ENCODE peak calls at places on chromosomes 2 and 18, in four cellular contexts. One of them, this sample, is unnamed.

GRCh38 chr2:84940088-84940470 is 30.9 kb upstream of the KCMF1 start:
- DNase-seq in right cardiac atrium: no peak
- DNase-seq in right lobe of liver: no peak
- DNase-seq in pancreas: no peak
- DNase-seq in this sample: no peak

GRCh38 chr2:146879882-146880281 is 964.9 kb upstream of the ACVR2A start:
- DNase-seq in right cardiac atrium: no peak
- DNase-seq in right lobe of liver: no peak
- DNase-seq in pancreas: no peak
- DNase-seq in this sample: no peak

GRCh38 chr2:694174-694573 is 17.0 kb upstream of the TMEM18 start:
- DNase-seq in right cardiac atrium: no peak
- DNase-seq in right lobe of liver: no peak
- DNase-seq in pancreas: no peak
- DNase-seq in this sample: no peak

GRCh38 chr2:12928197-12928596 is 211.5 kb downstream of the TRIB2 start:
- DNase-seq in right cardiac atrium: no peak
- DNase-seq in right lobe of liver: no peak
- DNase-seq in pancreas: no peak
- DNase-seq in this sample: no peak

GRCh38 chr2:73291093-73291460 is 2.3 kb downstream of the EGR4 start:
- DNase-seq in right cardiac atrium: peak
- DNase-seq in right lobe of liver: peak
- DNase-seq in pancreas: no peak
- DNase-seq in this sample: no peak

GRCh38 chr2:9800975-9801723 is 42.1 kb upstream of the TAF1B start:
- DNase-seq in right cardiac atrium: peak
- DNase-seq in right lobe of liver: peak
- DNase-seq in pancreas: no peak
- DNase-seq in this sample: peak

GRCh38 chr18:9721893-9722515 is 13.9 kb downstream of the RAB31 start:
- DNase-seq in right cardiac atrium: no peak
- DNase-seq in right lobe of liver: no peak
- DNase-seq in pancreas: no peak
- DNase-seq in this sample: no peak

GRCh38 chr2:48440103-48440390 is 89.9 kb upstream of the STON1 start:
- DNase-seq in right cardiac atrium: no peak
- DNase-seq in right lobe of liver: no peak
- DNase-seq in pancreas: no peak
- DNase-seq in this sample: no peak

GRCh38 chr2:75707901-75708300 is 2.8 kb downstream of the GCFC2 start:
- DNase-seq in right cardiac atrium: no peak
- DNase-seq in right lobe of liver: no peak
- DNase-seq in pancreas: no peak
- DNase-seq in this sample: no peak

GRCh38 chr2:135944625-135945024 is 40.8 kb downstream of the DARS1 start:
- DNase-seq in right cardiac atrium: no peak
- DNase-seq in right lobe of liver: no peak
- DNase-seq in pancreas: no peak
- DNase-seq in this sample: no peak

GRCh38 chr2:158113896-158114295 is 12.2 kb downstream of the UPP2 start:
- DNase-seq in right cardiac atrium: no peak
- DNase-seq in right lobe of liver: no peak
- DNase-seq in pancreas: no peak
- DNase-seq in this sample: no peak

GRCh38 chr2:232339121-232340081 is 39.1 kb upstream of the ALPP start:
- DNase-seq in right cardiac atrium: no peak
- DNase-seq in right lobe of liver: peak
- DNase-seq in pancreas: no peak
- DNase-seq in this sample: no peak

GRCh38 chr2:209579236-209579749 is 155.4 kb downstream of the MAP2 start:
- DNase-seq in right cardiac atrium: peak
- DNase-seq in right lobe of liver: no peak
- DNase-seq in pancreas: no peak
- DNase-seq in this sample: no peak

GRCh38 chr18:54717673-54718435 is 110.4 kb upstream of the RAB27B start:
- DNase-seq in right cardiac atrium: no peak
- DNase-seq in right lobe of liver: no peak
- DNase-seq in pancreas: no peak
- DNase-seq in this sample: no peak

GRCh38 chr2:45267062-45267702 is 257.9 kb upstream of the SIX2 start:
- DNase-seq in right cardiac atrium: no peak
- DNase-seq in right lobe of liver: no peak
- DNase-seq in pancreas: no peak
- DNase-seq in this sample: no peak

GRCh38 chr18:2050702-2051201 is 520.6 kb downstream of the METTL4 start:
- DNase-seq in right cardiac atrium: no peak
- DNase-seq in right lobe of liver: no peak
- DNase-seq in pancreas: no peak
- DNase-seq in this sample: no peak

GRCh38 chr2:136248242-136248641 is 130.3 kb upstream of the CXCR4 start:
- DNase-seq in right cardiac atrium: no peak
- DNase-seq in right lobe of liver: no peak
- DNase-seq in pancreas: no peak
- DNase-seq in this sample: no peak

GRCh38 chr2:237752761-237753165 is 45.8 kb upstream of the RBM44 start:
- DNase-seq in right cardiac atrium: no peak
- DNase-seq in right lobe of liver: no peak
- DNase-seq in pancreas: no peak
- DNase-seq in this sample: no peak

GRCh38 chr2:201260302-201260800 is at the start of gene CASP8:
- DNase-seq in right cardiac atrium: no peak
- DNase-seq in right lobe of liver: no peak
- DNase-seq in pancreas: no peak
- DNase-seq in this sample: peak

GRCh38 chr18:2881490-2882195 is 34.8 kb downstream of the EMILIN2 start:
- DNase-seq in right cardiac atrium: peak
- DNase-seq in right lobe of liver: no peak
- DNase-seq in pancreas: no peak
- DNase-seq in this sample: peak

GRCh38 chr18:79540161-79540913 is 139.3 kb upstream of the CTDP1 start:
- DNase-seq in right cardiac atrium: no peak
- DNase-seq in right lobe of liver: peak
- DNase-seq in pancreas: no peak
- DNase-seq in this sample: no peak

GRCh38 chr2:26363323-26363722 is 16.7 kb upstream of the ADGRF3 start:
- DNase-seq in right cardiac atrium: no peak
- DNase-seq in right lobe of liver: no peak
- DNase-seq in pancreas: no peak
- DNase-seq in this sample: no peak

GRCh38 chr2:121218386-121218938 is 66.5 kb downstream of the TFCP2L1 start:
- DNase-seq in right cardiac atrium: no peak
- DNase-seq in right lobe of liver: no peak
- DNase-seq in pancreas: no peak
- DNase-seq in this sample: no peak

GRCh38 chr2:28052691-28053090 is 162.2 kb downstream of the BABAM2 start:
- DNase-seq in right cardiac atrium: no peak
- DNase-seq in right lobe of liver: no peak
- DNase-seq in pancreas: no peak
- DNase-seq in this sample: no peak

GRCh38 chr2:9658972-9659371 is 28.2 kb upstream of the YWHAQ start:
- DNase-seq in right cardiac atrium: no peak
- DNase-seq in right lobe of liver: no peak
- DNase-seq in pancreas: no peak
- DNase-seq in this sample: no peak

GRCh38 chr2:118489712-118490255 is 357.7 kb downstream of the EN1 start:
- DNase-seq in right cardiac atrium: no peak
- DNase-seq in right lobe of liver: no peak
- DNase-seq in pancreas: no peak
- DNase-seq in this sample: no peak

GRCh38 chr2:1132328-1132964 is 181.8 kb downstream of the SNTG2 start:
- DNase-seq in right cardiac atrium: no peak
- DNase-seq in right lobe of liver: no peak
- DNase-seq in pancreas: no peak
- DNase-seq in this sample: no peak

GRCh38 chr18:38497281-38497680 is 931.7 kb upstream of the CELF4 start:
- DNase-seq in right cardiac atrium: no peak
- DNase-seq in right lobe of liver: no peak
- DNase-seq in pancreas: no peak
- DNase-seq in this sample: no peak

GRCh38 chr2:3051266-3051665 is 326.4 kb downstream of the EIPR1 start:
- DNase-seq in right cardiac atrium: no peak
- DNase-seq in right lobe of liver: no peak
- DNase-seq in pancreas: no peak
- DNase-seq in this sample: no peak

GRCh38 chr18:63317982-63318881 is 1.3 kb downstream of the BCL2 start:
- DNase-seq in right cardiac atrium: peak
- DNase-seq in right lobe of liver: peak
- DNase-seq in pancreas: peak
- DNase-seq in this sample: peak

GRCh38 chr2:237541242-237541641 is 25.1 kb upstream of the PRLH start:
- DNase-seq in right cardiac atrium: no peak
- DNase-seq in right lobe of liver: peak
- DNase-seq in pancreas: no peak
- DNase-seq in this sample: no peak

GRCh38 chr2:201261471-201261870 is 1.1 kb downstream of the CASP8 start:
- DNase-seq in right cardiac atrium: no peak
- DNase-seq in right lobe of liver: no peak
- DNase-seq in pancreas: no peak
- DNase-seq in this sample: peak

GRCh38 chr2:234335676-234336228 is 161.1 kb downstream of the ARL4C start:
- DNase-seq in right cardiac atrium: peak
- DNase-seq in right lobe of liver: peak
- DNase-seq in pancreas: peak
- DNase-seq in this sample: peak

GRCh38 chr18:23828426-23828825 is 139.2 kb downstream of the LAMA3 start:
- DNase-seq in right cardiac atrium: no peak
- DNase-seq in right lobe of liver: no peak
- DNase-seq in pancreas: no peak
- DNase-seq in this sample: no peak

GRCh38 chr18:24075731-24076130 is 61.2 kb downstream of the TTC39C start:
- DNase-seq in right cardiac atrium: no peak
- DNase-seq in right lobe of liver: no peak
- DNase-seq in pancreas: no peak
- DNase-seq in this sample: no peak

GRCh38 chr2:44462934-44463849 is 101.4 kb downstream of the CAMKMT start:
- DNase-seq in right cardiac atrium: no peak
- DNase-seq in right lobe of liver: no peak
- DNase-seq in pancreas: no peak
- DNase-seq in this sample: no peak

GRCh38 chr18:13597068-13597467 is 129.3 kb downstream of the FAM210A start:
- DNase-seq in right cardiac atrium: no peak
- DNase-seq in right lobe of liver: no peak
- DNase-seq in pancreas: no peak
- DNase-seq in this sample: no peak

GRCh38 chr18:47507651-47508050 is 256.2 kb upstream of the SKOR2 start:
- DNase-seq in right cardiac atrium: no peak
- DNase-seq in right lobe of liver: no peak
- DNase-seq in pancreas: no peak
- DNase-seq in this sample: no peak

DNA sequence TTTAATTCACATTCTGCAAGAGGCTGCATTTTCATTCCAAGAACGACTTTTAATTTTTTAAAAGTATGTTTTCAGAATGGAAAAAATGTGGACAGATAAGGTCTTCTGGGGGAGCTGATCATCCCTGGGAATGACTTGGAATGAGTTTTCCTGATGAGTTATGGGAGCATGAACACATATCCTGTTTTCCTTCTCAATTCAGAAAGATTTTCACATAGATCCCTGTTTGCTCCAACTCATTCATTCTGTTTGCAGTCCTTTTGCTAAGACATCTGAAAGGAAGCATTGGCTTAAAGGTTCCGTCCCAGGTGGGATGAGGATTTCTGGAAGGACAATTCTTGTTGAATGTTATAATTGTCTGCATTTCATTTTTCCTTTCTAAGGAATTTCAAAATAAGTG is 281.6 kb upstream of the TCF4 start:
- DNase-seq in right cardiac atrium: no peak
- DNase-seq in right lobe of liver: no peak
- DNase-seq in pancreas: no peak
- DNase-seq in this sample: no peak
- H3K4me3 ChIP-seq in right cardiac atrium: no peak
- H3K4me3 ChIP-seq in right lobe of liver: no peak
- H3K4me3 ChIP-seq in pancreas: no peak
- H3K4me3 ChIP-seq in this sample: no peak

GRCh38 chr2:213279961-213280360 is 4.3 kb upstream of the SPAG16 start:
- DNase-seq in right cardiac atrium: no peak
- DNase-seq in right lobe of liver: no peak
- DNase-seq in pancreas: no peak
- DNase-seq in this sample: no peak

GRCh38 chr2:213281156-213281555 is 3.1 kb upstream of the SPAG16 start:
- DNase-seq in right cardiac atrium: no peak
- DNase-seq in right lobe of liver: no peak
- DNase-seq in pancreas: no peak
- DNase-seq in this sample: no peak

GRCh38 chr2:213288913-213289700 is 4.8 kb downstream of the SPAG16 start:
- DNase-seq in right cardiac atrium: no peak
- DNase-seq in right lobe of liver: no peak
- DNase-seq in pancreas: no peak
- DNase-seq in this sample: no peak

GRCh38 chr2:213284105-213285090 is at the start of gene SPAG16:
- DNase-seq in right cardiac atrium: peak
- DNase-seq in right lobe of liver: peak
- DNase-seq in pancreas: peak
- DNase-seq in this sample: peak

GRCh38 chr2:213285404-213285803 is 1.1 kb downstream of the SPAG16 start:
- DNase-seq in right cardiac atrium: no peak
- DNase-seq in right lobe of liver: no peak
- DNase-seq in pancreas: no peak
- DNase-seq in this sample: no peak
- H3K4me3 ChIP-seq in right cardiac atrium: peak
- H3K4me3 ChIP-seq in right lobe of liver: no peak
- H3K4me3 ChIP-seq in pancreas: peak
- H3K4me3 ChIP-seq in this sample: no peak

DNA sequence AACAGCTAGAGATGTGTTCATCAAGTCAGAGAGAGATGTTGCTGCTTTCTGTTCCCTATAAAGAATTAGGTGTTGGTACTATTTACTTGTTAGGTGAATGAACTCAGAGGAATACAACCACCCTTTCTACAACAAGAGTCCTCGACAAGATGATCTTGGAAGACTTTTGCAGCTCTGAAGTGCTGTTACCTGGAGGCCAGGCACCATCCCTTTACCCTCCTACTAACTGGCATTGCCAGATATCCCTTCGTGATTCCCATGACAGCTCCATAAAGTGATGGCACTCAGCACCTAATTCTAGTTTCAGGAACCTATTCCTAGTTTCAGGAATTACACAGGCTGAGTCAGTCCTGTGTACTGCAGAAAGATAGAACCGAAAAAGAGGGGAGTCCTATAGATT is 9.9 kb downstream of the ARPC2 start:
- DNase-seq in right cardiac atrium: no peak
- DNase-seq in right lobe of liver: no peak
- DNase-seq in pancreas: no peak
- DNase-seq in this sample: no peak
- H3K4me3 ChIP-seq in right cardiac atrium: no peak
- H3K4me3 ChIP-seq in right lobe of liver: no peak
- H3K4me3 ChIP-seq in pancreas: no peak
- H3K4me3 ChIP-seq in this sample: no peak

GRCh38 chr18:22176622-22177495 is 7.5 kb downstream of the GATA6 start:
- DNase-seq in right cardiac atrium: peak
- DNase-seq in right lobe of liver: no peak
- DNase-seq in pancreas: no peak
- DNase-seq in this sample: no peak
- H3K4me3 ChIP-seq in right cardiac atrium: peak
- H3K4me3 ChIP-seq in right lobe of liver: no peak
- H3K4me3 ChIP-seq in pancreas: peak
- H3K4me3 ChIP-seq in this sample: peak

GRCh38 chr2:33210626-33211025 is 263.9 kb downstream of the LTBP1 start:
- DNase-seq in right cardiac atrium: peak
- DNase-seq in right lobe of liver: no peak
- DNase-seq in pancreas: no peak
- DNase-seq in this sample: peak
- H3K4me3 ChIP-seq in right cardiac atrium: no peak
- H3K4me3 ChIP-seq in right lobe of liver: no peak
- H3K4me3 ChIP-seq in pancreas: no peak
- H3K4me3 ChIP-seq in this sample: no peak